ENCODE peak calls at places on chromosomes 1 and 21, in five cellular contexts. One of them, this sample, is unnamed.

GRCh38 chr1:63828322-63829044 is 54.7 kb downstream of the ROR1 start:
- DNase-seq in breast epithelium: no peak
- DNase-seq in transverse colon: no peak
- DNase-seq in H1: no peak
- DNase-seq in stomach: no peak
- DNase-seq in this sample: no peak

GRCh38 chr1:35656863-35657232 is 15.5 kb upstream of the PSMB2 start:
- DNase-seq in breast epithelium: no peak
- DNase-seq in transverse colon: no peak
- DNase-seq in H1: no peak
- DNase-seq in stomach: no peak
- DNase-seq in this sample: no peak

GRCh38 chr1:89624314-89624713 is 8.6 kb upstream of the LRRC8C start:
- DNase-seq in breast epithelium: no peak
- DNase-seq in transverse colon: no peak
- DNase-seq in H1: no peak
- DNase-seq in stomach: no peak
- DNase-seq in this sample: no peak

GRCh38 chr1:55311057-55311631 is 96.0 kb upstream of the USP24 start:
- DNase-seq in breast epithelium: no peak
- DNase-seq in transverse colon: no peak
- DNase-seq in H1: no peak
- DNase-seq in stomach: no peak
- DNase-seq in this sample: no peak

GRCh38 chr21:45157932-45158331 is 83.6 kb downstream of the ADARB1 start:
- DNase-seq in breast epithelium: no peak
- DNase-seq in transverse colon: no peak
- DNase-seq in H1: peak
- DNase-seq in stomach: no peak
- DNase-seq in this sample: no peak

GRCh38 chr1:18149113-18149641 is 41.6 kb downstream of the IGSF21 start:
- DNase-seq in breast epithelium: no peak
- DNase-seq in transverse colon: no peak
- DNase-seq in H1: no peak
- DNase-seq in stomach: no peak
- DNase-seq in this sample: no peak

GRCh38 chr1:58768971-58769808 is 14.7 kb downstream of the JUN start:
- DNase-seq in breast epithelium: peak
- DNase-seq in transverse colon: peak
- DNase-seq in H1: peak
- DNase-seq in stomach: peak
- DNase-seq in this sample: peak

GRCh38 chr1:39450956-39451601 is 40.4 kb upstream of the BMP8A start:
- DNase-seq in breast epithelium: no peak
- DNase-seq in transverse colon: no peak
- DNase-seq in H1: no peak
- DNase-seq in stomach: no peak
- DNase-seq in this sample: no peak

GRCh38 chr1:209747580-209748262 is 8.1 kb upstream of the TRAF3IP3 start:
- DNase-seq in breast epithelium: peak
- DNase-seq in transverse colon: peak
- DNase-seq in H1: peak
- DNase-seq in stomach: peak
- DNase-seq in this sample: peak

GRCh38 chr1:45843474-45843905 is 40.1 kb downstream of the MAST2 start:
- DNase-seq in breast epithelium: no peak
- DNase-seq in transverse colon: no peak
- DNase-seq in H1: no peak
- DNase-seq in stomach: no peak
- DNase-seq in this sample: no peak

GRCh38 chr1:8625981-8626898 is 191.2 kb downstream of the RERE start:
- DNase-seq in breast epithelium: no peak
- DNase-seq in transverse colon: no peak
- DNase-seq in H1: no peak
- DNase-seq in stomach: no peak
- DNase-seq in this sample: no peak

DNA sequence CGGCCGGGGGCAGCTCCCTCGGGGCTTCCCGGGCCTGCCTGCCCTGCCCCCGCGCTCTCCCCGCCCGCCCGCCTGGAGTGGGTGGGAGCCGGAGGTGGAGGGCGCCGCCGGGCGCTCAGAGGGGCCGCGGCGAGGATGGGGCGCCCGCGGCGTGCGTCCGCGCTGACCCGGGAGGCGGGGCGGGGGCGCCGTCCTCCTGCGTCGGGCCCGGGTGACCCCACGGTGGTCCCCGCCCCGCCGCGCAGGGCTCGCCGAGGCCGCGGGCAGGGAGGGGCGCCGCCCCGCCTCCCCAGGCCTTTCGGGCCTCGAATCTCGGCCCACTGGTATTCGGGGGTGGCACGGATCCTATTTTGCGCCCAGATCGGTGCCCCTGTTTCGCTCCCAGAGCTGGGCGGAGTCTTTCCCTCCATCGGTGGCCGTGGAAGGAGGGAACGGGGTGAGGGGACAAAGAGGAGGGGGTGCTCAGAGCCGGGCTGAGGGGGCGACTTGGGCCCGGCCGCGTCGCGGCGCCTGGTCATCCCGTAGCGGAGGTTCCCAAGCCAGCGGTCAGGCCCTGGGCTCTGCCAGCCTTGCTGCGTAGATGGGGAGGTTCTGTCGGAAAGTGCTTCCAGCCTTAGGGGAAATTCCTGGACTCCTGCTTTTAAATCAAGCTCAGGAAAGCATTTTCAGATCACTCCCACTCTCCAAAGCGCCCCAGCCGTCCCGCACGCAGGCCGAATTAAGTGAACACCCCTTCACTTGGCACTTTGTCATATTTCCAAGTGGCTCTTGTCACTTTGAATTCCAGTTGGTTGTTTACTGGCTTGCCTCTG is 546 bp downstream of the PATJ start:
- DNase-seq in breast epithelium: no peak
- DNase-seq in transverse colon: peak
- DNase-seq in H1: peak
- DNase-seq in stomach: peak
- DNase-seq in this sample: peak
- TF ChIP-seq POLR2A in breast epithelium: no peak
- TF ChIP-seq POLR2A in transverse colon: no peak
- TF ChIP-seq POLR2A in H1: no peak
- TF ChIP-seq POLR2A in stomach: no peak
- TF ChIP-seq POLR2A in this sample: no peak

DNA sequence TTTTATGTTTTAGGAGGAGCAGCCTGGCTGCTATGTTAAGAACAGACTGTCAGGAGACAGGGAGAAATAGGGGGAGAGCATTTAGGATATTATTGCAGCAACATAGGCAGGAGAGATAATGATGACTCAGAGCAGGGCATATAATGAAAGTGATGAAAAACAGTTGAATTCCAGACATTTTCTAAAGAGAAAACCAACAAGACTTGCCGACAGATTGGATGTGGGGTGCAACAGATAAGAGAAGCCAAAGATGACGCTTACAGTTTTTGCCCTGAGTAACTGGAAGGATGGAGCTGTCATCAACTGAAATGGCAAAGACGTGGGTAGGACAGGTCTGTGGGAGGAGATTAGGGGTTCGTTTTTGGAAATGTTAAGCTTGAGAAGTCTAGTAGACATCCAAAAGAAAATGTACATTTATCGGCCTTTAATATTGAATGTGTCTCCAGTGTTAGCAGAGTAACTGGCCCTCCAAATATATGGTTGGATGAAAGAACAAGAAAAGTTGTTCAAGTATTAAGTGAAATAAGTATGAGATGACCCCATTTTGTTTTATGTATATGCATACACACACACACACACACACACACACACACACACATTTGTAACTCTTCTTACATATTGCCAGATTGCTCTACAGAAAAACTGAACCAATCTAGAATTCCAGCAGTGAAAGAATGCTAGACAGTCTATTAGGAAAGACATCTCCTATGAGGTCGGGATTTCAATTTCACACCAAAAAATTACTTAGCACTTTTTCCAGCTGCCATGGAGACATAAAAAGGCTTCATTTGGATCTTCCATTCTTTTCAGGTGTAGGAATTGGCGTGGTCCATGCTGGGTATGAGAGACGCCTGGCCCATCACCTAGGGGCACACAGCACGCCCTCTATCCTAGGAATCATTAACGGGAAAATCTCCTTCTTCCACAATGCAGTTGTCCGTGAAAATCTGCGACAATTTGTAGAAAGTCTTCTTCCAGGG is 17.2 kb downstream of the DNAJC16 start:
- DNase-seq in breast epithelium: no peak
- DNase-seq in transverse colon: no peak
- DNase-seq in H1: no peak
- DNase-seq in stomach: no peak
- DNase-seq in this sample: no peak
- TF ChIP-seq POLR2AphosphoS5 in breast epithelium: no peak
- TF ChIP-seq POLR2AphosphoS5 in transverse colon: no peak
- TF ChIP-seq POLR2AphosphoS5 in H1: no peak
- TF ChIP-seq POLR2AphosphoS5 in stomach: no peak
- TF ChIP-seq POLR2AphosphoS5 in this sample: no peak

DNA sequence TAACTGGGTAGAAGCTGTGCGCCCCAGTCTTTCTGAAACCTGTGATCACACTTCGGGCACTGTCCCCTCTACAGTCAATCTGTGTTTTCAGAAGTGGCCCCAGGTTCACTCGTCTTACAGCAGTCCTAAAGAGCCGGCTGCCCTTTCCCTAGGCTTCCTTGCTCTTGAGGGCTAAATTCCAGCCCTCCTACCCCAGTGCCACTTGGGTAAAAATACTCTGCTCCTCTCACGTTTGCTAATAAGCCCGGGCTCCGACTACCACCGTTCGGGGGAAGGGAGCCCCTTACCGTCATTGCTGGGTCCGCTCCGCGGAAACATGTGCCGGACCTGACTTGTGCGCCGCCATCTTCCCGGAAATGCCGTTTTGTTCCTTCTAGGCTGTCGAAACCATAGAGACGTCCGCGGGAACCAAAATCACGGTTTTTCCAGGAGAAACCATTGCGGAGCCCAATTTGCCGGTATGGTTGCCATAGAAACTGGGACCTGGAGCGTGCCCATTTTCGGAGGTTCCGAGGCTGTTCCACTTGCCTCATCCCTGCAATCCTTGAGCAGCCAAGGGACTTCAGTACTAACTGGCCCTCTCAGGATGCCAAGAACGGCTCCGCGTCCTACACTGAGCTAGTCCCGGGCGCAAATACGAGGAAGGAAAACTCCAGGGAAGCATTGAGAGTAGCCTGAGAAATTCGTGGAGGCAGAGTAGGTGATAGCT is at the start of gene GPATCH4:
- DNase-seq in breast epithelium: peak
- DNase-seq in transverse colon: peak
- DNase-seq in H1: peak
- DNase-seq in stomach: peak
- DNase-seq in this sample: peak
- TF ChIP-seq POLR2A in breast epithelium: peak
- TF ChIP-seq POLR2A in transverse colon: peak
- TF ChIP-seq POLR2A in H1: peak
- TF ChIP-seq POLR2A in stomach: no peak
- TF ChIP-seq POLR2A in this sample: no peak

GRCh38 chr1:167165948-167166702 is 54.6 kb upstream of the POU2F1 start:
- DNase-seq in breast epithelium: no peak
- DNase-seq in transverse colon: peak
- DNase-seq in H1: peak
- DNase-seq in stomach: no peak
- DNase-seq in this sample: no peak
- TF ChIP-seq POLR2AphosphoS5 in breast epithelium: no peak
- TF ChIP-seq POLR2AphosphoS5 in transverse colon: no peak
- TF ChIP-seq POLR2AphosphoS5 in H1: peak
- TF ChIP-seq POLR2AphosphoS5 in stomach: no peak
- TF ChIP-seq POLR2AphosphoS5 in this sample: no peak

GRCh38 chr1:111220302-111220890 is 7.1 kb upstream of the CHI3L2 start:
- DNase-seq in breast epithelium: no peak
- DNase-seq in transverse colon: no peak
- DNase-seq in H1: no peak
- DNase-seq in stomach: no peak
- DNase-seq in this sample: no peak
- TF ChIP-seq POLR2A in breast epithelium: no peak
- TF ChIP-seq POLR2A in transverse colon: no peak
- TF ChIP-seq POLR2A in H1: no peak
- TF ChIP-seq POLR2A in stomach: no peak
- TF ChIP-seq POLR2A in this sample: no peak

DNA sequence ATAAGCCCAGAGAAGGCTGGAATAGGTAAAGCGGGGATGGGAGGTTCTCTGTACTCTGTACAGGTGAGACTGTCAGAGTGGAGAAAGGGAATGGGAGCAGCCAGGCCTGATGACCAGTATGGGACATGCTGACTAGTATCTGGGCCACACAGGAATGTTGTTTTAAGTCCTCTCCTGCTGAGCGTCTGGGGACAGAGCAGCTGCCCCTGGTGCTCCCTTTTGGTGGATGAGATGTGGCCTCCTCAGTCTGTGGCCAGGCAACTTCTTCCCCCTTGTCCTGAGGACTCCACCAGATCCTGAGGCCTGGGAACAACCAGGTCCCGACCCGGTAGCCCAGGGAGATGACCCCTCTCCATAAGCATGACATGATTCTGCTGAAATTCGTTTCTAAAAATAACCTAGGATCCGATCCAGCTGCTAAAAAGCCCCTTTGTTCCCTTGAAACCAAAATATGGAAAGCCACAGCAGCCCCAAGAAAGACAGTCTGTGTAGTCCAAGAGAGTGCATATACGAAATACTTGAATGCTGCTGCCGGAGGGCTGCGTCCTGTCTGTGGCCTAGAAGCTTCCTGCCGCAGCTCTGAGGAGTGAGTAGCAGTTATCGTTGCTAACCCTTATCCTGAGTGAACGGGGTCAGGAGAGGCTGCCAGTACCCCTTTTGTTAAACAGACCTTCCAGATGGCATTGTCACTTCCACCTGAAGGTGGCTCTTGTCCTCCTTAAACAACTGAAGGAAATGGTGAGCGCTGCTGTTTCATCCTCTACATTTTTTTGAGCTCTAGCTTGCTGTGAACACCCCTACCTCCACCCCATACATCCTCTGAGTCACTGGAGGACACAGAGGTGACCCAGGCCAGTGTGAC is 47.1 kb downstream of the ATP2B4 start:
- DNase-seq in breast epithelium: no peak
- DNase-seq in transverse colon: peak
- DNase-seq in H1: no peak
- DNase-seq in stomach: peak
- DNase-seq in this sample: peak
- TF ChIP-seq POLR2AphosphoS5 in breast epithelium: no peak
- TF ChIP-seq POLR2AphosphoS5 in transverse colon: no peak
- TF ChIP-seq POLR2AphosphoS5 in H1: no peak
- TF ChIP-seq POLR2AphosphoS5 in stomach: no peak
- TF ChIP-seq POLR2AphosphoS5 in this sample: peak

GRCh38 chr1:206901944-206902343 is 4.7 kb downstream of the IL24 start:
- DNase-seq in breast epithelium: no peak
- DNase-seq in transverse colon: no peak
- DNase-seq in H1: no peak
- DNase-seq in stomach: no peak
- DNase-seq in this sample: no peak

GRCh38 chr1:206899717-206900116 is 2.5 kb downstream of the IL24 start:
- DNase-seq in breast epithelium: no peak
- DNase-seq in transverse colon: no peak
- DNase-seq in H1: no peak
- DNase-seq in stomach: no peak
- DNase-seq in this sample: no peak

GRCh38 chr1:206898909-206899431 is 1.7 kb downstream of the IL24 start:
- DNase-seq in breast epithelium: no peak
- DNase-seq in transverse colon: no peak
- DNase-seq in H1: no peak
- DNase-seq in stomach: no peak
- DNase-seq in this sample: peak

GRCh38 chr1:206898089-206898908 is 1.1 kb downstream of the IL24 start:
- DNase-seq in breast epithelium: no peak
- DNase-seq in transverse colon: no peak
- DNase-seq in H1: no peak
- DNase-seq in stomach: no peak
- DNase-seq in this sample: peak

GRCh38 chr1:206900149-206900548 is 2.9 kb downstream of the IL24 start:
- DNase-seq in breast epithelium: no peak
- DNase-seq in transverse colon: no peak
- DNase-seq in H1: no peak
- DNase-seq in stomach: no peak
- DNase-seq in this sample: peak
- TF ChIP-seq POLR2A in breast epithelium: no peak
- TF ChIP-seq POLR2A in transverse colon: no peak
- TF ChIP-seq POLR2A in H1: no peak
- TF ChIP-seq POLR2A in stomach: no peak
- TF ChIP-seq POLR2A in this sample: no peak